ENCODE peak calls at places on chromosomes 5 and 9, in five cellular contexts. One of them, this sample, is unnamed. For H3K4me1, the result is how much of the 10 kb centered on the place peaks cover.

GRCh38 chr9:90966475-90967150 is 165.0 kb downstream of the SYK start:
- DNase-seq in GM23248: peak
- DNase-seq in PC-3: peak
- DNase-seq in IMR-90: peak
- DNase-seq in K562: no peak
- DNase-seq in this sample: no peak

GRCh38 chr5:108858959-108859358 is 111.3 kb downstream of the FER start:
- DNase-seq in GM23248: peak
- DNase-seq in PC-3: peak
- DNase-seq in IMR-90: peak
- DNase-seq in K562: no peak
- DNase-seq in this sample: no peak

GRCh38 chr5:55441107-55441771 is 93.5 kb downstream of the PLPP1 start:
- DNase-seq in GM23248: peak
- DNase-seq in PC-3: no peak
- DNase-seq in IMR-90: no peak
- DNase-seq in K562: no peak
- DNase-seq in this sample: no peak

GRCh38 chr9:86903461-86904010 is 43.8 kb downstream of the GAS1 start:
- DNase-seq in GM23248: no peak
- DNase-seq in PC-3: no peak
- DNase-seq in IMR-90: no peak
- DNase-seq in K562: no peak
- DNase-seq in this sample: no peak

GRCh38 chr9:106419737-106420136 is 443.2 kb upstream of the ZNF462 start:
- DNase-seq in GM23248: no peak
- DNase-seq in PC-3: no peak
- DNase-seq in IMR-90: no peak
- DNase-seq in K562: no peak
- DNase-seq in this sample: no peak

GRCh38 chr5:74124826-74125225 is 498.8 kb downstream of the ARHGEF28 start:
- DNase-seq in GM23248: no peak
- DNase-seq in PC-3: no peak
- DNase-seq in IMR-90: peak
- DNase-seq in K562: no peak
- DNase-seq in this sample: no peak

GRCh38 chr9:129888085-129888808 is 53.0 kb downstream of the USP20 start:
- DNase-seq in GM23248: no peak
- DNase-seq in PC-3: no peak
- DNase-seq in IMR-90: no peak
- DNase-seq in K562: peak
- DNase-seq in this sample: no peak

GRCh38 chr9:131831380-131832165 is 91.7 kb upstream of the RAPGEF1 start:
- DNase-seq in GM23248: no peak
- DNase-seq in PC-3: no peak
- DNase-seq in IMR-90: no peak
- DNase-seq in K562: no peak
- DNase-seq in this sample: no peak

GRCh38 chr5:151670953-151671636 is 15.6 kb downstream of the SPARC start:
- DNase-seq in GM23248: peak
- DNase-seq in PC-3: peak
- DNase-seq in IMR-90: peak
- DNase-seq in K562: no peak
- DNase-seq in this sample: no peak

GRCh38 chr5:59724482-59725392 is 168.8 kb downstream of the PDE4D start:
- DNase-seq in GM23248: peak
- DNase-seq in PC-3: peak
- DNase-seq in IMR-90: peak
- DNase-seq in K562: peak
- DNase-seq in this sample: no peak

GRCh38 chr9:127029548-127029947 is 92.9 kb downstream of the ANGPTL2 start:
- DNase-seq in GM23248: no peak
- DNase-seq in PC-3: no peak
- DNase-seq in IMR-90: no peak
- DNase-seq in K562: no peak
- DNase-seq in this sample: no peak

DNA sequence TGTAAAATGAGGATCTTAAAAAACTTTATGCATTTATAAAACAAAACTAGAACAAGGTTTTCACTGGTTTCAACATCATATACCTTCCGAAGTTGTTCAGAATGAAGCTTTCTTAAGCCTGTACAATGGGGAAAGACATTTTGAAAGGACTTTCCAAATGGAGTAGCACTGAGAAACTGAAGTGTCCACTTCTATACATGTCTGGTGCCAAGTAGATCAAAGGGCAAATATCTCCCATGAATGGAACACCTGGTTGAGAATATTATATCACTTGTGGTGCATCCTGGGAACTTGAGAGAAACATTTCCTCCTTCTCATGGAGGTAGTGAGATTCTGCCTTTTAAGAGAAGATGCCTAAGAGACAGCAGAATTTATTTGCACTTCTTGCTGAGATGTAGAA is 182.1 kb upstream of the ACTBL2 start:
- DNase-seq in GM23248: no peak
- DNase-seq in PC-3: no peak
- DNase-seq in IMR-90: no peak
- DNase-seq in K562: no peak
- DNase-seq in this sample: no peak
- H3K4me1 ChIP-seq in GM23248: under half
- H3K4me1 ChIP-seq in PC-3: under half
- H3K4me1 ChIP-seq in IMR-90: under half
- H3K4me1 ChIP-seq in K562: under half
- H3K4me1 ChIP-seq in this sample: under half

GRCh38 chr5:143409972-143410371 is 6.5 kb upstream of the NR3C1 start:
- DNase-seq in GM23248: no peak
- DNase-seq in PC-3: no peak
- DNase-seq in IMR-90: no peak
- DNase-seq in K562: no peak
- DNase-seq in this sample: no peak
- H3K4me3 ChIP-seq in GM23248: no peak
- H3K4me3 ChIP-seq in PC-3: no peak
- H3K4me3 ChIP-seq in IMR-90: no peak
- H3K4me3 ChIP-seq in K562: no peak
- H3K4me3 ChIP-seq in this sample: no peak

GRCh38 chr5:137037848-137038247 is 461.3 kb downstream of the SPOCK1 start:
- DNase-seq in GM23248: no peak
- DNase-seq in PC-3: no peak
- DNase-seq in IMR-90: no peak
- DNase-seq in K562: no peak
- DNase-seq in this sample: no peak
- H3K4me1 ChIP-seq in GM23248: under half
- H3K4me1 ChIP-seq in PC-3: under half
- H3K4me1 ChIP-seq in IMR-90: under half
- H3K4me1 ChIP-seq in K562: under half
- H3K4me1 ChIP-seq in this sample: under half

GRCh38 chr9:121269888-121270254 is 1.9 kb downstream of the GSN start:
- DNase-seq in GM23248: peak
- DNase-seq in PC-3: peak
- DNase-seq in IMR-90: no peak
- DNase-seq in K562: no peak
- DNase-seq in this sample: no peak
- H3K4me3 ChIP-seq in GM23248: peak
- H3K4me3 ChIP-seq in PC-3: no peak
- H3K4me3 ChIP-seq in IMR-90: peak
- H3K4me3 ChIP-seq in K562: no peak
- H3K4me3 ChIP-seq in this sample: peak

GRCh38 chr9:124258765-124259272 is 1.1 kb downstream of the NEK6 start:
- DNase-seq in GM23248: peak
- DNase-seq in PC-3: peak
- DNase-seq in IMR-90: no peak
- DNase-seq in K562: peak
- DNase-seq in this sample: no peak
- H3K4me1 ChIP-seq in GM23248: under half
- H3K4me1 ChIP-seq in PC-3: under half
- H3K4me1 ChIP-seq in IMR-90: under half
- H3K4me1 ChIP-seq in K562: under half
- H3K4me1 ChIP-seq in this sample: under half

DNA sequence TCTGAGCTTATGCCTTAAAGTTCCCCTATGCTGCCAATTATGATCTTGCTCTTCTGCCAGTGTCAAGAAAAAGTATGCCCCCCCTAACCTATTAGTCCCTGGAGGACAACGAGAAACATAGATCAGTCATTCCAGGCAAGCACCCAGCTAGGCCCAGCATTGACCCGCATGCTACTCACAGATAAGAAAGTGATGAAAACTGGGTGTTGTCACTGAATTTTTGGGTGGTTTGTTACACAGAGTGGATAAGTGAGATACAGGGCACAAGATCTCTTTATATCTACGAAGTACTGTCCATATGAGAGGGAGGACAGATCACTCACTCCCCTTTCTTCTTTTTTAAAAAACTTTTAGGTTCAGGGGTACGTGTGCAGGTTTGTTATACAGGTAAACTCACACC is 6.4 kb upstream of the TEX48 start:
- DNase-seq in GM23248: no peak
- DNase-seq in PC-3: no peak
- DNase-seq in IMR-90: no peak
- DNase-seq in K562: no peak
- DNase-seq in this sample: no peak
- H3K4me3 ChIP-seq in GM23248: no peak
- H3K4me3 ChIP-seq in PC-3: no peak
- H3K4me3 ChIP-seq in IMR-90: no peak
- H3K4me3 ChIP-seq in K562: no peak
- H3K4me3 ChIP-seq in this sample: no peak

GRCh38 chr5:14178091-14178490 is 34.9 kb downstream of the TRIO start:
- DNase-seq in GM23248: no peak
- DNase-seq in PC-3: no peak
- DNase-seq in IMR-90: no peak
- DNase-seq in K562: no peak
- DNase-seq in this sample: no peak
- H3K4me1 ChIP-seq in GM23248: half or more
- H3K4me1 ChIP-seq in PC-3: half or more
- H3K4me1 ChIP-seq in IMR-90: under half
- H3K4me1 ChIP-seq in K562: under half
- H3K4me1 ChIP-seq in this sample: under half

DNA sequence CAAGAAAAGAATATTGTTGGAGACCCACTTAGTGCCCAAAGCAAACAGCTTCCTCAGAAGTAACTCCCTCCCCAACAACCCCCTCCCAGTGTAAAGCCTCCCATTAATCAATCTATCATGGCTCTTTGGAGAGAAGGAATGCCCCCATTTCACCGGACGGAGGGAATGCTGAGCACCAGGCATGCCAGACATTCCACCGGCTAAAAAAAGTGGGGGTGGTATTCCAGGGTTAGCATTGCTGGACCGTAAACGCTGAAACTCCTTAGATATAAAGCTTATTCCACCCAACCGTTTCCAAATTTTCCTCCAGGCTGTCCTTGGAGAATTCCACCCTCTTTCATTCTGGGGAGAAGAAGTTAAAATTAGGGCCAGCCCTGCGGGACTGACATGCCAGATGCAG is 363 bp upstream of the MAMDC2 start:
- DNase-seq in GM23248: no peak
- DNase-seq in PC-3: no peak
- DNase-seq in IMR-90: no peak
- DNase-seq in K562: no peak
- DNase-seq in this sample: no peak
- H3K4me3 ChIP-seq in GM23248: peak
- H3K4me3 ChIP-seq in PC-3: no peak
- H3K4me3 ChIP-seq in IMR-90: no peak
- H3K4me3 ChIP-seq in K562: no peak
- H3K4me3 ChIP-seq in this sample: peak

GRCh38 chr9:35912791-35913400 is 3.6 kb downstream of the SPAAR start:
- DNase-seq in GM23248: no peak
- DNase-seq in PC-3: no peak
- DNase-seq in IMR-90: no peak
- DNase-seq in K562: no peak
- DNase-seq in this sample: no peak

GRCh38 chr9:35909687-35910612 is 660 bp downstream of the SPAAR start:
- DNase-seq in GM23248: no peak
- DNase-seq in PC-3: no peak
- DNase-seq in IMR-90: no peak
- DNase-seq in K562: no peak
- DNase-seq in this sample: peak

GRCh38 chr9:35909274-35909673 is at the start of gene SPAAR:
- DNase-seq in GM23248: no peak
- DNase-seq in PC-3: no peak
- DNase-seq in IMR-90: no peak
- DNase-seq in K562: no peak
- DNase-seq in this sample: peak

GRCh38 chr9:35911690-35912089 is 2.4 kb downstream of the SPAAR start:
- DNase-seq in GM23248: no peak
- DNase-seq in PC-3: no peak
- DNase-seq in IMR-90: no peak
- DNase-seq in K562: no peak
- DNase-seq in this sample: peak

GRCh38 chr9:35910613-35911488 is 1.6 kb downstream of the SPAAR start:
- DNase-seq in GM23248: peak
- DNase-seq in PC-3: peak
- DNase-seq in IMR-90: peak
- DNase-seq in K562: no peak
- DNase-seq in this sample: peak
- H3K4me1 ChIP-seq in GM23248: under half
- H3K4me1 ChIP-seq in PC-3: half or more
- H3K4me1 ChIP-seq in IMR-90: under half
- H3K4me1 ChIP-seq in K562: half or more
- H3K4me1 ChIP-seq in this sample: under half

This sample was measured in right cardiac atrium.